ENCODE peak calls at places on chromosomes 5 and 9, in six cellular contexts. Y, R, N, S, T and K are unnamed samples.

GRCh38 chr5:34656700-34657549 is 797 bp downstream of the RAI14 start:
- DNase-seq in S (peak; percentile 46), T (no peak), N (peak; percentile 17), R (no peak), Y (no peak), K (no peak)

GRCh38 chr9:4796988-4797956 is 4.5 kb downstream of the RCL1 start:
- DNase-seq in T (no peak), S (no peak), R (peak; percentile 42), Y (no peak), N (no peak), K (no peak)

GRCh38 chr5:73770601-73771025 is 144.6 kb downstream of the ARHGEF28 start:
- DNase-seq in R (no peak), T (no peak), N (no peak), S (no peak), Y (no peak), K (no peak)

GRCh38 chr5:126488362-126489065 is 65.3 kb downstream of the GRAMD2B start:
- DNase-seq in R (no peak), N (no peak), S (no peak), T (no peak), Y (no peak), K (no peak)

GRCh38 chr9:34374339-34374738 is 2.4 kb downstream of the MYORG start:
- DNase-seq in S (no peak), N (no peak), T (no peak), R (no peak), Y (no peak), K (no peak)

GRCh38 chr9:133892193-133892920 is 99.8 kb downstream of the VAV2 start:
- DNase-seq in R (no peak), S (no peak), T (no peak), N (no peak), Y (no peak), K (no peak)

GRCh38 chr5:159051431-159052281 is 48.1 kb downstream of the EBF1 start:
- DNase-seq in Y (no peak), R (no peak), S (peak; percentile 4), N (peak; percentile 75), T (no peak), K (no peak)

GRCh38 chr9:111926421-111926875 is 29.8 kb downstream of the UGCG start:
- DNase-seq in Y (peak; percentile 35), T (peak; percentile 86), S (no peak), N (peak; percentile 28), R (peak; percentile 95), K (peak; percentile 84)

GRCh38 chr5:131305138-131305650 is 41.3 kb downstream of the CDC42SE2 start:
- DNase-seq in S (no peak), T (no peak), R (no peak), N (no peak), Y (no peak), K (no peak)

GRCh38 chr9:69444791-69445190 is 119.8 kb downstream of the ENTREP1 start:
- DNase-seq in R (no peak), T (no peak), Y (no peak), S (no peak), N (no peak), K (no peak)

GRCh38 chr9:133113163-133113927 is 7.7 kb downstream of the RALGDS start:
- DNase-seq in N (peak; percentile 66), T (no peak), S (peak; percentile 63), Y (peak; percentile 30), R (no peak), K (no peak)

GRCh38 chr5:122478741-122479459 is 166.9 kb downstream of the SNCAIP start:
- DNase-seq in T (no peak), S (no peak), R (no peak), Y (no peak), N (no peak), K (no peak)

GRCh38 chr5:84393969-84394368 is 9.3 kb upstream of the EDIL3 start:
- DNase-seq in S (no peak), Y (no peak), N (no peak), R (no peak), T (no peak), K (no peak)

GRCh38 chr5:956941-957729 is 51.5 kb upstream of the NKD2 start:
- DNase-seq in Y (no peak), R (peak; percentile 47), N (no peak), T (no peak), S (no peak), K (no peak)

GRCh38 chr5:149834246-149834855 is 104.2 kb downstream of the PPARGC1B start:
- DNase-seq in T (no peak), Y (peak; percentile 63), N (no peak), S (peak; percentile 15), R (peak; percentile 45), K (peak; percentile 62)

DNA sequence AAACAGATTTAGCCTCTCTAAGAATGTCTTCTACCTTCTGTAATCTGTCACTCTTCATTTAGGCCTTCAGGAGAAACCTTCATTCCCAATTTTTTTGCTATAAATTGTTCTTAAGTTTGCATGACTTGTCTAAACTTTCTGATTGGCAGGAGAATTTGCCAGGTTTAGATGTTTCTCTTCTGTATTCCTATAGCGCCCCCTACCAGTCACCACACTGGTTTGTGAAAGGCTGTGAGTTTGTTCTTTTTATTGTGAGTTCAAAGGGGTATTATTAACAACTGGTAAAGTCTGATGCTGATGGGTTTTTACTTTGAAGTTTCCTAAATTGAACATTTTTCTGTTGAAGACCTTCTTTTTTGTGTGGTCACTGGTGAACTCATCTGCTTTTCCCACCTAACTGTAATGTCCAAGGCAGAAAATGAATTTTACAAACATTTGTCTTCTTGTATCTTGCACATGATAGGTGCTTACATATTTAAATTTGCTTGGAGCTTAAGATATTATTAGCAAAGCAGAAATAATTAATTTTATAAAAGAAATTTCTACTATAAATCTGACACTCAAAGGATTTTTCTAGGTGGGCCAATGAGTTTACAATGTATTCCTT is 18.4 kb upstream of the F2RL2 start:
- DNase-seq in S (no peak), T (peak; percentile 15), Y (no peak), N (no peak), R (peak; percentile 67), K (no peak)
- TF ChIP-seq CTCF in S (peak; percentile 61), T (peak; percentile 74), Y (no peak), N (peak; percentile 24), R (peak; percentile 89), K (peak; percentile 68)

GRCh38 chr5:110616009-110616408 is 110.5 kb downstream of the TMEM232 start:
- DNase-seq in R (no peak), S (no peak), Y (no peak), T (no peak), N (no peak), K (no peak)
- H3K4me3 ChIP-seq in R (no peak overlapping the region), S (no peak overlapping the region), Y (no peak overlapping the region), T (no peak overlapping the region), N (no peak overlapping the region), K (no peak overlapping the region)

GRCh38 chr9:88011005-88011766 is 36.9 kb upstream of the CDK20 start:
- DNase-seq in R (no peak), N (no peak), S (no peak), Y (no peak), T (no peak), K (no peak)
- TF ChIP-seq CTCF in R (no peak), N (no peak), S (peak; percentile 18), Y (no peak), T (no peak), K (no peak)

GRCh38 chr5:144333336-144333920 is 162.8 kb downstream of the KCTD16 start:
- DNase-seq in R (no peak), T (peak; percentile 11), S (no peak), N (no peak), Y (no peak), K (no peak)
- H3K4me3 ChIP-seq in R (no peak overlapping the region), T (no peak overlapping the region), S (no peak overlapping the region), N (no peak overlapping the region), Y (no peak overlapping the region), K (no peak overlapping the region)

DNA sequence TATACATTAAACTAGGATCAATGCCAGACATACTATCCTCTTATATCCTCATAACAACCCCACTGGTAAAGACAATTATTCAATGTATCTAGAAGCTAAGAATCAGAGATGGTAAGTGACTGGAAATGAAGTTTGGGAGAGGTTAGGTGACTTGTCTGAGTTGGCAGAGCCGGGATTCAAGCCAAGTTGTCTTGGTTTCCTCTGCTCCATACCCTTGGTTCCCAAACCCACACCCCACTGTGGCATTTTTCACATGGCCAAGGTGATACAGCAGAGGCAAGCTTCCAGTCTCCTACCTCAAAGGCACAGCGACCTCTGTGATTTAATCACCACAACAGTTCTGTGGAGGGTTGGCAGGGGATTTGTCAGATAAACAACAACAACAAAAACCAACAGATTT is 34.7 kb upstream of the ADRB2 start:
- DNase-seq in N (no peak), R (no peak), T (no peak), S (no peak), Y (no peak), K (no peak)
- TF ChIP-seq CTCF in N (no peak), R (no peak), T (no peak), S (no peak), Y (no peak), K (no peak)

GRCh38 chr5:135887447-135887864 is 8.2 kb downstream of the IL9 start:
- DNase-seq in S (peak; percentile 57), N (peak; percentile 27), T (peak; percentile 25), Y (peak; percentile 31), R (peak; percentile 88), K (peak; percentile 25)
- H3K4me3 ChIP-seq in S (no peak overlapping the region), N (no peak overlapping the region), T (no peak overlapping the region), Y (no peak overlapping the region), R (peak overlapping the region; percentile 22), K (no peak overlapping the region)